ENCODE peak calls at places on chromosomes 11 and 22, in six cellular contexts. U is A549, M is endothelial cell of umbilical vein, C is K562, V is GM12878, I is HepG2. Q is an unnamed sample.
A peak's percentile ranks its signal among the peaks of the same experiment; 100 is the strongest.

GRCh38 chr11:112470355-112470754 is 209.7 kb upstream of the PLET1 start:
- DNase-seq in U (no peak), M (no peak), C (no peak), V (no peak), I (no peak), Q (no peak)

GRCh38 chr11:74139151-74139918 is 31.5 kb downstream of the C2CD3 start:
- DNase-seq in U (peak; percentile 14), M (no peak), C (no peak), V (no peak), I (no peak), Q (no peak)

GRCh38 chr11:71484248-71485062 is 31.5 kb downstream of the NADSYN1 start:
- DNase-seq in U (no peak), M (no peak), C (no peak), V (no peak), I (no peak), Q (no peak)

GRCh38 chr22:32281092-32281491 is 25.9 kb upstream of the SLC5A4 start:
- DNase-seq in U (peak; percentile 1), M (no peak), C (no peak), V (no peak), I (no peak), Q (no peak)

GRCh38 chr11:102762414-102762813 is 18.0 kb downstream of the MMP10 start:
- DNase-seq in U (no peak), M (peak; percentile 45), C (no peak), V (no peak), I (no peak), Q (no peak)

GRCh38 chr11:65646288-65646734 is 8.4 kb downstream of the SIPA1 start:
- DNase-seq in U (no peak), M (no peak), C (no peak), V (no peak), I (no peak), Q (no peak)

GRCh38 chr11:59865031-59865430 is 1.3 kb downstream of the TCN1 start:
- DNase-seq in U (no peak), M (peak; percentile 95), C (no peak), V (no peak), I (no peak), Q (no peak)

GRCh38 chr11:116930177-116930576 is 92.8 kb upstream of the APOA1 start:
- DNase-seq in U (no peak), M (peak; percentile 12), C (no peak), V (no peak), I (peak; percentile 21), Q (peak; percentile 77)

GRCh38 chr11:9139628-9140357 is 48.4 kb upstream of the SCUBE2 start:
- DNase-seq in U (no peak), M (no peak), C (no peak), V (no peak), I (no peak), Q (no peak)

GRCh38 chr22:27247691-27248434 is 553.7 kb downstream of the MN1 start:
- DNase-seq in U (no peak), M (peak; percentile 56), C (no peak), V (no peak), I (no peak), Q (peak; percentile 13)

GRCh38 chr22:31084811-31085492 is 3.8 kb downstream of the SMTN start:
- DNase-seq in U (peak; percentile 39), M (peak; percentile 71), C (peak; percentile 89), V (peak; percentile 43), I (no peak), Q (peak; percentile 92)

GRCh38 chr11:61120865-61121831 is 18.9 kb downstream of the CD5 start:
- DNase-seq in U (peak; percentile 26), M (no peak), C (no peak), V (no peak), I (no peak), Q (no peak)

GRCh38 chr22:46748948-46749681 is 11.1 kb upstream of the CERK start:
- DNase-seq in U (no peak), M (peak; percentile 91), C (no peak), V (no peak), I (no peak), Q (peak; percentile 20)

GRCh38 chr11:7694953-7695271 is 11.4 kb downstream of the OVCH2 start:
- DNase-seq in U (no peak), M (no peak), C (no peak), V (no peak), I (no peak), Q (no peak)

GRCh38 chr22:36432592-36433317 is 45.0 kb upstream of the MYH9 start:
- DNase-seq in U (no peak), M (no peak), C (no peak), V (no peak), I (peak; percentile 23), Q (no peak)

DNA sequence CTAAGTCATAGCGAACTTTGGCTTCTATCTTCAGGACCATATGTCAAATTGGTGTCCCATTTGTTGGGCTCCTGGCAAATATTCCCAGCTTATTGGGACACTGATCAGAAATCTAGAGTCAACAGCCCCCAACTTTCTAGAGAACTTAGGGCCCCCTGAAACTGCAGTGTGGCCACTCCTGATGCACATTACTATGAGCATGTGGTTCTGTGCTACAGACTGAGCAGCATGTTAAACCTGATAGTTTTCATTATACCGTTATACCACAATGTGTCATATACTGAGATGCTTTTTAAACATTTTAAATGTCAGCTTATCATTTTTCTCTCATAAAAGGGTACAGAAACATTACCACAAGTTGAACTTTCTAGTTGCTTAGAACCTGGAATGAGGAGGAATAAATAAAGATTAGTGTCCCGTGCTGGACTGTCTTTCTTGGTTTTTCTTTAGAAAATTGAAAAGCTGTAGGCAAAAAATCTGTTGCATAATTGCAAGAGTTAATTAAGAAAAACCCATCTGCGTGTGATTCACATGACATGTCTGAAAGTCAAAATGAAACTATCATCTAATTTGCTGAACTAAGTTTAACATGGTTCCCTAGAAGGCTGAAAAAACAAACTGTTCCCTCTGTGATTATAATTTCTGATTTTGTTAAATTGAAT is 16.4 kb upstream of the CTSC start:
- DNase-seq in U (no peak), M (no peak), C (no peak), V (no peak), I (no peak), Q (no peak)
- TF ChIP-seq CTCF in U (no peak), M (no peak), C (no peak), V (no peak), I (no peak), Q (no peak)

GRCh38 chr11:45147017-45147728 is 734 bp downstream of the PRDM11 start:
- DNase-seq in U (peak; percentile 96), M (peak; percentile 94), C (peak; percentile 98), V (peak; percentile 55), I (peak; percentile 87), Q (peak; percentile 95)
- TF ChIP-seq POLR2A in U (peak; percentile 79), M (no peak), C (peak; percentile 52), V (peak; percentile 87), I (peak; percentile 83), Q (peak; percentile 63)

GRCh38 chr11:132257861-132258260 is 887.4 kb downstream of the NTM start:
- DNase-seq in U (no peak), M (no peak), C (no peak), V (no peak), I (no peak), Q (no peak)

GRCh38 chr11:132256621-132257227 is 886.3 kb downstream of the NTM start:
- DNase-seq in U (no peak), M (no peak), C (no peak), V (no peak), I (no peak), Q (no peak)

GRCh38 chr11:132263231-132263630 is 892.8 kb downstream of the NTM start:
- DNase-seq in U (no peak), M (no peak), C (no peak), V (no peak), I (no peak), Q (no peak)

GRCh38 chr11:132260636-132261035 is 890.2 kb downstream of the NTM start:
- DNase-seq in U (no peak), M (no peak), C (no peak), V (no peak), I (no peak), Q (no peak)

GRCh38 chr11:132258865-132259264 is 888.5 kb downstream of the NTM start:
- DNase-seq in U (no peak), M (no peak), C (no peak), V (no peak), I (no peak), Q (no peak)
- TF ChIP-seq MYC in U (no peak), M (no peak), C (no peak), V (no peak), I (no peak), Q (no peak)

GRCh38 chr22:18100781-18101180 is 9.8 kb upstream of the TUBA8 start:
- DNase-seq in U (no peak), M (no peak), C (no peak), V (no peak), I (no peak), Q (no peak)
- TF ChIP-seq CTCF in U (no peak), M (no peak), C (no peak), V (no peak), I (no peak), Q (no peak)

Q was measured in NB4.